ENCODE peak calls at places on chromosomes 12 and 14, in six cellular contexts. B is EL; F is foreskin fibroblast; T is testis; Y is stimulated activated CD8-positive, alpha-beta memory T cell treated with anti-CD3 and anti-CD28 coated beads, Interleukin-4, amount 100 ng/mL, for 24 hours; D is hypothalamus. P is an unnamed sample.

GRCh38 chr12:48000878-48001321 is 3.4 kb downstream of the COL2A1 start:
- DNase-seq in Y (no peak), F (peak), B (peak), T (no peak), D (peak), P (peak)

GRCh38 chr12:130463259-130463658 is 125.6 kb downstream of the PIWIL1 start:
- DNase-seq in B (no peak), Y (no peak), T (no peak), F (no peak), D (no peak), P (no peak)

GRCh38 chr14:101083564-101084435 is 180.3 kb upstream of the RTL1 start:
- DNase-seq in D (no peak), Y (no peak), T (peak), B (no peak), F (no peak), P (no peak)

GRCh38 chr14:56325251-56325839 is 207.1 kb downstream of the PELI2 start:
- DNase-seq in F (no peak), Y (no peak), B (no peak), T (no peak), D (no peak), P (no peak)

GRCh38 chr12:77575376-77575775 is 255.3 kb upstream of the NAV3 start:
- DNase-seq in T (no peak), F (no peak), B (no peak), D (no peak), Y (no peak), P (no peak)

GRCh38 chr12:4449862-4450222 is 4.2 kb upstream of the FGF6 start:
- DNase-seq in B (no peak), T (no peak), Y (no peak), F (no peak), D (no peak), P (no peak)

GRCh38 chr14:73731111-73731510 is 16.9 kb upstream of the PNMA1 start:
- DNase-seq in T (peak), D (no peak), Y (no peak), F (no peak), B (no peak), P (no peak)

GRCh38 chr12:67698711-67699603 is 50.4 kb downstream of the DYRK2 start:
- DNase-seq in F (no peak), B (peak), Y (peak), T (no peak), D (no peak), P (peak)

GRCh38 chr12:112252184-112252583 is 126.8 kb downstream of the TRAFD1 start:
- DNase-seq in D (no peak), F (peak), T (no peak), Y (no peak), B (no peak), P (no peak)

GRCh38 chr14:22821193-22822016 is 6.2 kb upstream of the SLC7A7 start:
- DNase-seq in B (no peak), T (no peak), F (no peak), Y (no peak), D (no peak), P (no peak)

GRCh38 chr14:66272221-66272620 is 213.9 kb upstream of the CCDC196 start:
- DNase-seq in B (no peak), Y (no peak), T (no peak), F (no peak), D (no peak), P (no peak)

GRCh38 chr12:103312742-103313354 is 182.9 kb downstream of the C12orf42 start:
- DNase-seq in T (no peak), F (no peak), Y (no peak), B (no peak), D (no peak), P (no peak)

GRCh38 chr12:105025890-105026289 is 39.8 kb downstream of the NOPCHAP1 start:
- DNase-seq in Y (no peak), T (peak), D (peak), F (peak), B (no peak), P (no peak)

GRCh38 chr14:54805521-54806322 is 96.9 kb downstream of the GCH1 start:
- DNase-seq in T (peak), Y (peak), D (peak), B (peak), F (peak), P (peak)

GRCh38 chr14:77804592-77804991 is 4.7 kb downstream of the ADCK1 start:
- DNase-seq in B (peak), F (no peak), D (no peak), T (peak), Y (no peak), P (peak)

GRCh38 chr14:70988452-70988851 is 81.2 kb downstream of the PCNX1 start:
- DNase-seq in D (no peak), T (no peak), B (no peak), F (no peak), Y (no peak), P (peak)

GRCh38 chr12:7118914-7119313 is 9.8 kb downstream of the RBP5 start:
- DNase-seq in D (no peak), T (no peak), F (no peak), B (no peak), Y (no peak), P (no peak)

GRCh38 chr14:69005432-69006148 is 26.5 kb upstream of the ACTN1 start:
- DNase-seq in D (peak), Y (no peak), T (no peak), B (peak), F (peak), P (peak)

GRCh38 chr12:11882301-11883019 is 188.3 kb upstream of the BCL2L14 start:
- DNase-seq in F (no peak), B (no peak), Y (no peak), T (no peak), D (no peak), P (no peak)

GRCh38 chr12:111180830-111181726 is 187.8 kb downstream of the PHETA1 start:
- DNase-seq in F (peak), D (peak), Y (no peak), B (no peak), T (peak), P (no peak)

GRCh38 chr12:62562892-62563291 is 96.3 kb downstream of the MON2 start:
- DNase-seq in B (peak), Y (no peak), D (no peak), T (no peak), F (peak), P (no peak)

GRCh38 chr14:64806202-64806861 is 73.4 kb downstream of the SPTB start:
- DNase-seq in F (peak), Y (no peak), B (peak), D (no peak), T (no peak), P (no peak)

GRCh38 chr14:68401320-68401719 is 391.5 kb downstream of the ZFP36L1 start:
- DNase-seq in F (no peak), T (no peak), B (no peak), Y (no peak), D (no peak), P (no peak)

GRCh38 chr12:41604830-41605229 is 416.7 kb downstream of the PDZRN4 start:
- DNase-seq in B (no peak), Y (no peak), T (no peak), F (no peak), D (no peak), P (no peak)

GRCh38 chr12:54262403-54262925 is 17.5 kb downstream of the CBX5 start:
- DNase-seq in D (no peak), Y (no peak), F (peak), B (peak), T (peak), P (no peak)

GRCh38 chr14:68938515-68939423 is 40.3 kb downstream of the ACTN1 start:
- DNase-seq in D (no peak), B (no peak), T (no peak), F (no peak), Y (no peak), P (no peak)

GRCh38 chr14:102728509-102728908 is 48.7 kb upstream of the TRAF3 start:
- DNase-seq in T (no peak), Y (no peak), B (no peak), D (no peak), F (no peak), P (no peak)

GRCh38 chr14:103552011-103552797 is 10.3 kb downstream of the BAG5 start:
- DNase-seq in T (peak), B (peak), D (no peak), F (peak), Y (no peak), P (no peak)

GRCh38 chr14:100686858-100687257 is 39.8 kb upstream of the DLK1 start:
- DNase-seq in T (no peak), D (no peak), B (no peak), Y (no peak), F (no peak), P (no peak)

GRCh38 chr12:92886131-92886530 is 43.0 kb downstream of the EEA1 start:
- DNase-seq in B (no peak), T (peak), Y (no peak), F (no peak), D (no peak), P (no peak)

GRCh38 chr14:101774006-101774755 is 12.7 kb downstream of the PPP2R5C start:
- DNase-seq in Y (no peak), D (no peak), T (no peak), B (no peak), F (no peak), P (no peak)

GRCh38 chr12:41151789-41152188 is 36.3 kb upstream of the PDZRN4 start:
- DNase-seq in D (no peak), Y (no peak), T (no peak), B (no peak), F (no peak), P (no peak)

GRCh38 chr14:22847661-22848341 is 11.4 kb downstream of the MMP14 start:
- DNase-seq in B (peak), F (peak), D (no peak), Y (no peak), T (no peak), P (no peak)

GRCh38 chr14:87088588-87088987 is 904.4 kb downstream of the GALC start:
- DNase-seq in F (no peak), B (no peak), T (no peak), D (no peak), Y (no peak), P (no peak)

GRCh38 chr12:4506870-4507269 is 31.8 kb upstream of the RAD51AP1 start:
- DNase-seq in D (no peak), Y (no peak), B (peak), T (no peak), F (peak), P (no peak)

GRCh38 chr14:29039171-29039570 is 272.6 kb downstream of the FOXG1 start:
- DNase-seq in F (peak), B (peak), Y (no peak), D (no peak), T (no peak), P (no peak)